ENCODE peak calls at places on chromosome 14, in four cellular contexts. E is lung, P is ovary, O is astrocyte. F is an unnamed sample.

GRCh38 chr14:70856851-70857498 is 47.7 kb upstream of the MAP3K9 start:
- DNase-seq in E (no peak), O (peak; percentile 98), P (no peak), F (no peak)

GRCh38 chr14:89915114-89915878 is 39.2 kb downstream of the EFCAB11 start:
- DNase-seq in P (peak; percentile 64), O (peak; percentile 37), E (peak; percentile 45), F (peak; percentile 62)

GRCh38 chr14:50762001-50762930 is 68.7 kb downstream of the NIN start:
- DNase-seq in O (peak; percentile 87), P (no peak), E (no peak), F (no peak)

GRCh38 chr14:100898935-100899840 is 4.3 kb downstream of the RTL1 start:
- DNase-seq in O (no peak), E (peak; percentile 24), P (peak; percentile 28), F (no peak)

GRCh38 chr14:46820291-46820690 is 168.7 kb upstream of the RPL10L start:
- DNase-seq in O (no peak), E (no peak), P (no peak), F (no peak)

GRCh38 chr14:77607741-77608302 is 8.6 kb downstream of the SPTLC2 start:
- DNase-seq in O (no peak), E (no peak), P (no peak), F (no peak)

GRCh38 chr14:96246535-96246839 is 9.5 kb upstream of the BDKRB1 start:
- DNase-seq in E (no peak), P (no peak), O (peak; percentile 96), F (no peak)

GRCh38 chr14:21168055-21168454 is 12.2 kb upstream of the OR5AU1 start:
- DNase-seq in P (no peak), E (no peak), O (no peak), F (no peak)

GRCh38 chr14:53539489-53540126 is 386.5 kb upstream of the DDHD1 start:
- DNase-seq in E (peak; percentile 76), P (peak; percentile 78), O (peak; percentile 58), F (peak; percentile 80)

GRCh38 chr14:35365130-35366047 is 39.2 kb downstream of the NFKBIA start:
- DNase-seq in P (peak; percentile 56), E (peak; percentile 71), O (peak; percentile 89), F (peak; percentile 69)

GRCh38 chr14:100762089-100762515 is 35.4 kb downstream of the DLK1 start:
- DNase-seq in O (peak; percentile 19), E (no peak), P (no peak), F (no peak)

GRCh38 chr14:54275997-54276396 is 120.8 kb upstream of the CDKN3 start:
- DNase-seq in E (no peak), P (no peak), O (no peak), F (no peak)

GRCh38 chr14:105067140-105067968 is 2.1 kb upstream of the GPR132 start:
- DNase-seq in O (peak; percentile 27), E (no peak), P (no peak), F (no peak)

GRCh38 chr14:99592394-99592793 is 11.6 kb downstream of the CCDC85C start:
- DNase-seq in E (no peak), P (no peak), O (no peak), F (no peak)

GRCh38 chr14:99587463-99588278 is 16.3 kb downstream of the CCDC85C start:
- DNase-seq in E (no peak), P (no peak), O (no peak), F (no peak)

GRCh38 chr14:99589031-99589441 is 15.0 kb downstream of the CCDC85C start:
- DNase-seq in E (no peak), O (no peak), P (no peak), F (no peak)

GRCh38 chr14:99590746-99591555 is 13.1 kb downstream of the CCDC85C start:
- DNase-seq in O (peak; percentile 55), E (no peak), P (no peak), F (peak; percentile 58)

GRCh38 chr14:99589651-99590530 is 14.1 kb downstream of the CCDC85C start:
- DNase-seq in E (no peak), O (no peak), P (no peak), F (no peak)
- H3K4me1 ChIP-seq in E (peaks cover 9% of the 10 kb centered on the region), O (peaks cover 34% of the 10 kb centered on the region), P (peaks cover 16% of the 10 kb centered on the region), F (peaks cover 40% of the 10 kb centered on the region)

DNA sequence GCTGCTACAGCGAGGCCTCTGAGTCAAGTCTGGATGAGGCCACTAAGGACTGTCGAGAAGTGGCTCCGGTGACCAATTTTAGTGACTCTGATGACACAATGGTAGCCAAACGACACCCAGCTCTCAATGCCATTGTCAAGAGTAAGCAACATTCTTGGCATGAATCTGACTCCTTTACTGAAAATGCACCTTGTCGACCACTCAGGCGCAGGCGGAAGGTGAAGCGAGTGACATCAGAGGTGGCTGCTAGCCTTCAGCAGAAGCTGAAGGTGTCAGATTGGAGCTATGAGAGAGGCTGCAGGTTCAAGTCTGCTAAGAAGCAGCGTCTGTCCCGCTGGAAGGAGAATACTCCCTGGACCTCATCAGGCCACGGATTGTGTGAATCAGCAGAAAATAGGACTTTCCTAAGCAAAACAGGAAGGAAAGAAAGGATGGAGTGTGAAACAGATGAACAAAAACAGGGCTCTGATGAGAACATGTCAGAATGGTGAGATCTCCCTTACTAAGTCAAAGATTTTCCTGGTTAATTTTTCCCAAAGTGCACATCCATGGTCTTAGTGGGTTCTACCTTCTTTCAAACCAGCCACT is 2.9 kb downstream of the GPATCH2L start:
- DNase-seq in O (no peak), E (no peak), P (no peak), F (no peak)
- H3K4me1 ChIP-seq in O (peaks cover 5% of the 10 kb centered on the region), E (peaks cover 31% of the 10 kb centered on the region), P (peaks cover 7% of the 10 kb centered on the region), F (peaks cover 14% of the 10 kb centered on the region)

DNA sequence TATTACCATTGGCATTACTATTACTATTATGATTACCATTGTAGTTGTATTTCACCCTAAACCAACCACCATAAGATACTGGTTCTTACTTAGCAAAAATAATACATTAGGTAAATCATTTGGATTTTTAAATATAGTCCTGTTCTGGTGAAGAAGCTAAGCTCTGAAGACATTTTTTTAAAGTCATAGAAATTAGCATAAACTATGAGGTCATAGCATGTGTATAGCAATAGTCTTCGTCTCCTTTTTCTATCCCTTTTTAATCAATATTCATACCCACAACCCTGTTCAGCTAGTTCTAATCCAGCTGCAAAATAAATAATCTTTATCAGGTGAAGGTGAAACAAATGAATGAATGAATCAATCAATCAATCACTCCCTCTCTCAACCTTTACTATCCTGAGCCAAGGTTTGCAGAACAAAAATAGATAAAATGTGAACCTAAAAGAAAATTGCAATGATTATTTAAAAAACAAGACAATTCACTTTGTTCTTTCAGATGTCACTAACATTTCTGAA is 134.5 kb downstream of the STXBP6 start:
- DNase-seq in O (no peak), E (no peak), P (no peak), F (no peak)
- H3K4me1 ChIP-seq in O (no peaks in the 10 kb centered on the region), E (peaks cover 29% of the 10 kb centered on the region), P (no peaks in the 10 kb centered on the region), F (no peaks in the 10 kb centered on the region)

GRCh38 chr14:68969278-68969677 is 9.8 kb downstream of the ACTN1 start:
- DNase-seq in O (no peak), E (no peak), P (no peak), F (no peak)
- H3K4me1 ChIP-seq in O (peaks cover 93% of the 10 kb centered on the region), E (peaks cover 20% of the 10 kb centered on the region), P (peaks cover 41% of the 10 kb centered on the region), F (peaks cover 46% of the 10 kb centered on the region)

GRCh38 chr14:44961151-44961729 is 507 bp downstream of the KLHL28 start:
- DNase-seq in P (peak; percentile 65), O (peak; percentile 57), E (peak; percentile 59), F (peak; percentile 55)
- H3K4me1 ChIP-seq in P (peaks cover 8% of the 10 kb centered on the region), O (peaks cover 29% of the 10 kb centered on the region), E (peaks cover 15% of the 10 kb centered on the region), F (peaks cover 10% of the 10 kb centered on the region)

DNA sequence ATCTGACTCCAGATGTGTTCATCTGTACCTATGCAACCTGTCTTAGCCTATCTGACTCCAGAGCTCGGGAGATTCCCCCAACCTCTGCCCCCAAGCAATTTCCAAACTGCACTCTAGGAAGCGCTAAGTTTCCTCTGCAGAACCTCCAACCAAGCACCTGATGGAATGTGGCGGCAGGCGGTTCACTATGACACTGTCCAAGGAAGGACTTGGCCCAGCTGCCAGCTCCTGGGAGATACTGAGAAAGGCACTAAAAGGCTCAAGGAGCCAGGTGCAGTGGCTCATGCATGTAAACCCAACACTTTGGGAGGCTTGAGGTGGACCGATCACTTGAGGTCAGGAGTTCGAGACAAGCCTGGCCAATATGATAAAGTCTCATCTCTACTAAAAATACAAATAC is 244.0 kb downstream of the BCL11B start:
- DNase-seq in P (no peak), E (no peak), O (no peak), F (no peak)
- H3K4me1 ChIP-seq in P (no peaks in the 10 kb centered on the region), E (no peaks in the 10 kb centered on the region), O (no peaks in the 10 kb centered on the region), F (no peaks in the 10 kb centered on the region)

F was measured in uterus.